ENCODE peak calls at places on chromosomes 4 and X, in six cellular contexts. One of them, this sample, is unnamed.

GRCh38 chr4:2836391-2836859 is 7.2 kb upstream of the ADD1 start:
- DNase-seq in testis: no peak
- DNase-seq in ascending aorta: no peak
- DNase-seq in IMR-90: no peak
- DNase-seq in fibroblast of lung: no peak
- DNase-seq in left ventricle myocardium inferior: peak; percentile 13
- DNase-seq in this sample: no peak

GRCh38 chr4:24507439-24507838 is 76.9 kb downstream of the DHX15 start:
- DNase-seq in testis: no peak
- DNase-seq in ascending aorta: no peak
- DNase-seq in IMR-90: no peak
- DNase-seq in fibroblast of lung: no peak
- DNase-seq in left ventricle myocardium inferior: no peak
- DNase-seq in this sample: no peak

GRCh38 chr4:36677122-36677521 is 395.7 kb downstream of the DTHD1 start:
- DNase-seq in testis: no peak
- DNase-seq in ascending aorta: no peak
- DNase-seq in IMR-90: no peak
- DNase-seq in fibroblast of lung: peak; percentile 1
- DNase-seq in left ventricle myocardium inferior: no peak
- DNase-seq in this sample: no peak

GRCh38 chr4:91228659-91229058 is 1075.1 kb upstream of the GRID2 start:
- DNase-seq in testis: no peak
- DNase-seq in ascending aorta: no peak
- DNase-seq in IMR-90: no peak
- DNase-seq in fibroblast of lung: no peak
- DNase-seq in left ventricle myocardium inferior: no peak
- DNase-seq in this sample: no peak

GRCh38 chr4:18106620-18107019 is 85.1 kb upstream of the LCORL start:
- DNase-seq in testis: no peak
- DNase-seq in ascending aorta: no peak
- DNase-seq in IMR-90: no peak
- DNase-seq in fibroblast of lung: no peak
- DNase-seq in left ventricle myocardium inferior: no peak
- DNase-seq in this sample: peak; percentile 84

GRCh38 chrX:116345953-116346352 is 90.5 kb upstream of the SLC6A14 start:
- DNase-seq in testis: no peak
- DNase-seq in ascending aorta: no peak
- DNase-seq in IMR-90: no peak
- DNase-seq in fibroblast of lung: no peak
- DNase-seq in left ventricle myocardium inferior: no peak
- DNase-seq in this sample: no peak

GRCh38 chrX:97984641-97985040 is 1100.9 kb downstream of the RPA4 start:
- DNase-seq in testis: no peak
- DNase-seq in ascending aorta: no peak
- DNase-seq in IMR-90: peak; percentile 22
- DNase-seq in fibroblast of lung: peak; percentile 65
- DNase-seq in left ventricle myocardium inferior: no peak
- DNase-seq in this sample: no peak

GRCh38 chrX:14497184-14497666 is 32.1 kb upstream of the GLRA2 start:
- DNase-seq in testis: no peak
- DNase-seq in ascending aorta: no peak
- DNase-seq in IMR-90: peak; percentile 4
- DNase-seq in fibroblast of lung: no peak
- DNase-seq in left ventricle myocardium inferior: no peak
- DNase-seq in this sample: no peak

GRCh38 chr4:128357286-128357685 is 69.7 kb upstream of the PGRMC2 start:
- DNase-seq in testis: no peak
- DNase-seq in ascending aorta: no peak
- DNase-seq in IMR-90: no peak
- DNase-seq in fibroblast of lung: peak; percentile 45
- DNase-seq in left ventricle myocardium inferior: no peak
- DNase-seq in this sample: no peak

GRCh38 chr4:2416564-2417195 is 1.8 kb downstream of the ZFYVE28 start:
- DNase-seq in testis: peak; percentile 52
- DNase-seq in ascending aorta: no peak
- DNase-seq in IMR-90: no peak
- DNase-seq in fibroblast of lung: peak; percentile 9
- DNase-seq in left ventricle myocardium inferior: peak; percentile 38
- DNase-seq in this sample: peak; percentile 70

GRCh38 chrX:42678133-42678532 is 99.8 kb downstream of the PPP1R2C start:
- DNase-seq in testis: peak; percentile 15
- DNase-seq in ascending aorta: no peak
- DNase-seq in IMR-90: no peak
- DNase-seq in fibroblast of lung: peak; percentile 6
- DNase-seq in left ventricle myocardium inferior: no peak
- DNase-seq in this sample: no peak

GRCh38 chrX:19303216-19303880 is 40.4 kb upstream of the PDHA1 start:
- DNase-seq in testis: no peak
- DNase-seq in ascending aorta: peak; percentile 87
- DNase-seq in IMR-90: peak; percentile 45
- DNase-seq in fibroblast of lung: peak; percentile 3
- DNase-seq in left ventricle myocardium inferior: no peak
- DNase-seq in this sample: no peak

GRCh38 chr4:116839826-116840225 is 245.6 kb downstream of the TRAM1L1 start:
- DNase-seq in testis: no peak
- DNase-seq in ascending aorta: no peak
- DNase-seq in IMR-90: no peak
- DNase-seq in fibroblast of lung: peak; percentile 73
- DNase-seq in left ventricle myocardium inferior: no peak
- DNase-seq in this sample: no peak

GRCh38 chr4:183376381-183376780 is 54.2 kb upstream of the CLDN24 start:
- DNase-seq in testis: no peak
- DNase-seq in ascending aorta: no peak
- DNase-seq in IMR-90: no peak
- DNase-seq in fibroblast of lung: no peak
- DNase-seq in left ventricle myocardium inferior: no peak
- DNase-seq in this sample: no peak

GRCh38 chr4:183375156-183375555 is 52.9 kb upstream of the CLDN24 start:
- DNase-seq in testis: no peak
- DNase-seq in ascending aorta: no peak
- DNase-seq in IMR-90: no peak
- DNase-seq in fibroblast of lung: no peak
- DNase-seq in left ventricle myocardium inferior: no peak
- DNase-seq in this sample: no peak

GRCh38 chr4:183380901-183381300 is 58.7 kb upstream of the CLDN24 start:
- DNase-seq in testis: no peak
- DNase-seq in ascending aorta: no peak
- DNase-seq in IMR-90: no peak
- DNase-seq in fibroblast of lung: no peak
- DNase-seq in left ventricle myocardium inferior: no peak
- DNase-seq in this sample: no peak

DNA sequence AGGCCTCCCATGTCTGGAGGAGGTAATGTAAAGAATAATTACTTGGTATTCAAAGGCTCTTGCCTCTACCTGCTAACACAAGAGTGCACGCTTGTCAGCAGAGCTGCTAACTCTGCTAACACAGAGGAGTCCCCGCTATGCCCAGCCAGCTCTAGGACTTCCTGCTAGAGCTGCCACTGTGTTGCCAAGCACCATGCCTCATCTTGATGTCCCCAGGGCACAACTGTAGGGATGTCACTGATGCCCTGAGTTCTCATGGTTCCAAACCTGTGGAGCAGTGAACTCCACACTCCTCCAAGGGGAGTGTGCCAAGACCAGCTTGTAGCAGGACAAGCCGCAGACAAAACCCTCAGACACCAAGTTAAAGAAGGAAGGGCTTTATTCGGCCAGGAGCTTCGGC is 55.3 kb upstream of the CLDN24 start:
- DNase-seq in testis: no peak
- DNase-seq in ascending aorta: no peak
- DNase-seq in IMR-90: no peak
- DNase-seq in fibroblast of lung: no peak
- DNase-seq in left ventricle myocardium inferior: no peak
- DNase-seq in this sample: no peak
- H3K9me3 ChIP-seq in testis: no peaks in the 10 kb centered on the region
- H3K9me3 ChIP-seq in ascending aorta: no peaks in the 10 kb centered on the region
- H3K9me3 ChIP-seq in IMR-90: peaks cover 6% of the 10 kb centered on the region
- H3K9me3 ChIP-seq in fibroblast of lung: no peaks in the 10 kb centered on the region
- H3K9me3 ChIP-seq in left ventricle myocardium inferior: peaks cover 12% of the 10 kb centered on the region
- H3K9me3 ChIP-seq in this sample: no peaks in the 10 kb centered on the region

GRCh38 chr4:141772838-141773237 is 136.5 kb downstream of the IL15 start:
- DNase-seq in testis: no peak
- DNase-seq in ascending aorta: no peak
- DNase-seq in IMR-90: no peak
- DNase-seq in fibroblast of lung: no peak
- DNase-seq in left ventricle myocardium inferior: no peak
- DNase-seq in this sample: no peak
- TF ChIP-seq CTCF in testis: no peak
- TF ChIP-seq CTCF in ascending aorta: no peak
- TF ChIP-seq CTCF in IMR-90: no peak
- TF ChIP-seq CTCF in fibroblast of lung: no peak
- TF ChIP-seq CTCF in left ventricle myocardium inferior: no peak
- TF ChIP-seq CTCF in this sample: no peak

DNA sequence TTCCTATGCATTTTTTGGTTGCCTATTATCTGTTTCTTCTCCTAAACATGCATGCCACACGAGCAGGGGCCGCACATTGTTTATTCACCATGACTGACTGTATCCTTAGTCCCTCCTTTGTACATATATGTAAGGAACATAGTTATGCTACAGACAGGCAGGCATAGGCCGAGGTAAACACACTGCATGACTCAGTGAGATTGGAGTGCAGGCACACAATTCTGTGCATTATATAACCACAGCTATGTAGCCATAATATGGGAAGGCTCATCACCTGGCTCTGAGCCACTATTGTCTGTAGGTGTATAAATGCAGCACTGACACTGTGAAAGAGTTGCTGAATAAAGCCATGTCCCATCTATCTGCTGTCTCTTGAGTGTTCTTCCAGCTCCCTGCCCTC is 431.6 kb downstream of the IDS start:
- DNase-seq in testis: no peak
- DNase-seq in ascending aorta: no peak
- DNase-seq in IMR-90: no peak
- DNase-seq in fibroblast of lung: no peak
- DNase-seq in left ventricle myocardium inferior: no peak
- DNase-seq in this sample: no peak
- H3K9me3 ChIP-seq in testis: no peaks in the 10 kb centered on the region
- H3K9me3 ChIP-seq in ascending aorta: no peaks in the 10 kb centered on the region
- H3K9me3 ChIP-seq in IMR-90: peaks cover 6% of the 10 kb centered on the region
- H3K9me3 ChIP-seq in fibroblast of lung: no peaks in the 10 kb centered on the region
- H3K9me3 ChIP-seq in left ventricle myocardium inferior: no peaks in the 10 kb centered on the region
- H3K9me3 ChIP-seq in this sample: no peaks in the 10 kb centered on the region

DNA sequence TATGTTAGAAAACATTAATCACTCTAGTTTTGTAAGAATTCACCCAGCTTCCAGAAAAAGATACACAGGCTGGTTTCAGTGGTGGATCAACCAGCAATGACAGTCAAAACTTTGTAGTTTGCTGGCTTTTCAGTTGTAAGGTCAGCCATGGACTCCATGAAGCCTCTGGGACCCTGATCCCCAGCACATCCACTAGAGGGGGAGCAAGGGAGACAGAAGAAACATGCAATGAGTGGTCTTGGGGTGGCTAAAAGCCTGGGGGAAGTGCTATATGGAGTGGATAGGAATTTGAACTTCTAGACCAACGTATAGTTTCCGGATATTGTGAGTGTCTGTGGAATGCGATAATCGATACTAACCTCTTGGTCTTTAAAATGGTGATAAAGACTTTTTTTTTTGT is 72.7 kb downstream of the AFF2 start:
- DNase-seq in testis: no peak
- DNase-seq in ascending aorta: no peak
- DNase-seq in IMR-90: no peak
- DNase-seq in fibroblast of lung: no peak
- DNase-seq in left ventricle myocardium inferior: no peak
- DNase-seq in this sample: no peak
- TF ChIP-seq CTCF in testis: no peak
- TF ChIP-seq CTCF in ascending aorta: no peak
- TF ChIP-seq CTCF in IMR-90: no peak
- TF ChIP-seq CTCF in fibroblast of lung: no peak
- TF ChIP-seq CTCF in left ventricle myocardium inferior: no peak
- TF ChIP-seq CTCF in this sample: no peak

DNA sequence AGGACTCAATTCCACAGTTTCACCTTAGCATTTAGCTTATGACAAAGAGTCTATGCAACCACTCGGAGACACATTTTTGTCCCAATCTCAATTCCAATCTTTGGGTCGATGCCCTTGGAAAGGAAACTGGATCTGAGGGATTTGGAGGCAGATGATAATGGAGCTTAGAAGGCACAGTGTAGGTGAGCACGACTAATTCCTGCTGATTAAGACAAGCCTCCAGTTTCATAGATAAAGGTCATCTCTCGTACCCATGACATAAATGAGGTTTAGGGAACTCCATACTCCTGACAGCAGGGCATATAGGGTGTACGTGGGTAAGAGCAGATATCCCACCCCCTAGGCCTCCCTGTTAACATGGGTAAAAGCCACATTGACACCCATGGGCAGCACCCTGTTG is 24.4 kb upstream of the ZNF718 start:
- DNase-seq in testis: no peak
- DNase-seq in ascending aorta: no peak
- DNase-seq in IMR-90: no peak
- DNase-seq in fibroblast of lung: peak; percentile 3
- DNase-seq in left ventricle myocardium inferior: no peak
- DNase-seq in this sample: no peak
- H3K9me3 ChIP-seq in testis: no peaks in the 10 kb centered on the region
- H3K9me3 ChIP-seq in ascending aorta: peaks cover 54% of the 10 kb centered on the region
- H3K9me3 ChIP-seq in IMR-90: peaks cover 44% of the 10 kb centered on the region
- H3K9me3 ChIP-seq in fibroblast of lung: no peaks in the 10 kb centered on the region
- H3K9me3 ChIP-seq in left ventricle myocardium inferior: peaks cover 99% of the 10 kb centered on the region
- H3K9me3 ChIP-seq in this sample: peaks cover 6% of the 10 kb centered on the region

GRCh38 chr4:164997324-164997723 is 19.9 kb upstream of the TRIM61 start:
- DNase-seq in testis: no peak
- DNase-seq in ascending aorta: no peak
- DNase-seq in IMR-90: no peak
- DNase-seq in fibroblast of lung: no peak
- DNase-seq in left ventricle myocardium inferior: no peak
- DNase-seq in this sample: peak; percentile 18
- TF ChIP-seq CTCF in testis: no peak
- TF ChIP-seq CTCF in ascending aorta: no peak
- TF ChIP-seq CTCF in IMR-90: peak; percentile 3
- TF ChIP-seq CTCF in fibroblast of lung: no peak
- TF ChIP-seq CTCF in left ventricle myocardium inferior: no peak
- TF ChIP-seq CTCF in this sample: no peak